ENCODE peak calls at places on chromosome 3, in four cellular contexts. E is left ventricle myocardium inferior, W is HCT116, J is body of pancreas. U is an unnamed sample.
A peak's percentile ranks its signal among the peaks of the same experiment; 100 is the strongest.

GRCh38 chr3:108887137-108887536 is 64.6 kb downstream of the TRAT1 start:
- DNase-seq in E (no peak), W (no peak), J (no peak), U (no peak)

GRCh38 chr3:75254685-75255084 is 409.4 kb upstream of the FRG2C start:
- DNase-seq in J (no peak), W (no peak), E (no peak), U (no peak)

GRCh38 chr3:47824541-47825473 is 21.9 kb downstream of the DHX30 start:
- DNase-seq in W (peak; percentile 47), J (peak; percentile 78), E (peak; percentile 75), U (peak; percentile 84)

GRCh38 chr3:13365390-13366379 is 54.4 kb downstream of the NUP210 start:
- DNase-seq in E (no peak), J (no peak), W (no peak), U (no peak)

GRCh38 chr3:170499562-170500156 is 81.0 kb downstream of the CLDN11 start:
- DNase-seq in E (no peak), J (peak; percentile 14), W (peak; percentile 16), U (no peak)

GRCh38 chr3:64260391-64260790 is 35.1 kb upstream of the PRICKLE2 start:
- DNase-seq in W (no peak), J (no peak), E (no peak), U (no peak)

GRCh38 chr3:156741935-156742334 is 67.5 kb downstream of the TIPARP start:
- DNase-seq in E (no peak), J (no peak), W (no peak), U (no peak)

GRCh38 chr3:138049157-138049919 is 39.4 kb downstream of the CLDN18 start:
- DNase-seq in J (no peak), W (no peak), E (no peak), U (no peak)

GRCh38 chr3:123365450-123366143 is 83.3 kb downstream of the ADCY5 start:
- DNase-seq in E (no peak), J (no peak), W (peak; percentile 33), U (no peak)

GRCh38 chr3:129777806-129778205 is 115.7 kb downstream of the TMCC1 start:
- DNase-seq in W (no peak), J (no peak), E (no peak), U (no peak)

GRCh38 chr3:157999246-157999645 is 107.0 kb downstream of the SHOX2 start:
- DNase-seq in J (no peak), W (no peak), E (no peak), U (no peak)

GRCh38 chr3:196272826-196273225 is 14.7 kb downstream of the PCYT1A start:
- DNase-seq in J (no peak), E (peak; percentile 72), W (no peak), U (no peak)

GRCh38 chr3:20264900-20265567 is 79.0 kb upstream of the SGO1 start:
- DNase-seq in W (no peak), J (no peak), E (no peak), U (no peak)

GRCh38 chr3:112817271-112817670 is 29.4 kb downstream of the CD200R1L start:
- DNase-seq in W (no peak), J (no peak), E (no peak), U (no peak)

GRCh38 chr3:101635954-101636798 is 40.8 kb downstream of the ZBTB11 start:
- DNase-seq in J (peak; percentile 58), E (peak; percentile 49), W (peak; percentile 27), U (peak; percentile 59)

GRCh38 chr3:156659260-156659659 is 15.1 kb upstream of the TIPARP start:
- DNase-seq in E (no peak), W (no peak), J (no peak), U (no peak)

GRCh38 chr3:122208579-122208978 is 25.1 kb downstream of the CASR start:
- DNase-seq in J (no peak), W (no peak), E (no peak), U (no peak)

GRCh38 chr3:107794664-107795443 is 272.1 kb downstream of the BBX start:
- DNase-seq in J (no peak), W (no peak), E (no peak), U (no peak)

GRCh38 chr3:111484666-111485065 is 57.3 kb upstream of the CD96 start:
- DNase-seq in E (no peak), J (no peak), W (peak; percentile 8), U (no peak)

GRCh38 chr3:186790261-186790981 is 7.0 kb downstream of the EIF4A2 start:
- DNase-seq in W (no peak), E (no peak), J (no peak), U (no peak)

GRCh38 chr3:78645628-78646310 is 1122.0 kb downstream of the ROBO1 start:
- DNase-seq in W (peak; percentile 28), E (no peak), J (no peak), U (no peak)

GRCh38 chr3:58260733-58261132 is 23.1 kb downstream of the ABHD6 start:
- DNase-seq in W (no peak), E (no peak), J (no peak), U (no peak)

GRCh38 chr3:197793246-197793645 is 2.2 kb downstream of the LRCH3 start:
- DNase-seq in E (no peak), W (no peak), J (no peak), U (no peak)

GRCh38 chr3:65291448-65292091 is 603.8 kb upstream of the ADAMTS9 start:
- DNase-seq in E (no peak), W (no peak), J (no peak), U (no peak)

GRCh38 chr3:152452318-152452717 is 183.6 kb downstream of the MBNL1 start:
- DNase-seq in E (no peak), J (no peak), W (no peak), U (no peak)

GRCh38 chr3:179967622-179968021 is 69.1 kb downstream of the PEX5L start:
- DNase-seq in E (no peak), J (no peak), W (no peak), U (no peak)

GRCh38 chr3:62587169-62587568 is 213.8 kb upstream of the FEZF2 start:
- DNase-seq in W (no peak), E (no peak), J (no peak), U (no peak)

GRCh38 chr3:104556372-104557078 is 810.2 kb upstream of the ALCAM start:
- DNase-seq in E (no peak), J (no peak), W (no peak), U (no peak)

GRCh38 chr3:146375214-146375613 is 94.1 kb downstream of the PLSCR2 start:
- DNase-seq in E (no peak), J (no peak), W (no peak), U (no peak)

GRCh38 chr3:13650210-13651056 is 101.5 kb downstream of the FBLN2 start:
- DNase-seq in J (peak; percentile 75), W (peak; percentile 59), E (peak; percentile 72), U (peak; percentile 86)

GRCh38 chr3:117045143-117045542 is 335.6 kb downstream of the TUSC7 start:
- DNase-seq in W (no peak), E (no peak), J (no peak), U (no peak)

GRCh38 chr3:53342353-53342752 is 5.0 kb downstream of the DCP1A start:
- DNase-seq in J (peak; percentile 35), W (no peak), E (no peak), U (no peak)

GRCh38 chr3:104206925-104207324 is 1159.8 kb upstream of the ALCAM start:
- DNase-seq in E (no peak), J (no peak), W (no peak), U (no peak)

GRCh38 chr3:54836876-54837275 is 91.0 kb downstream of the LRTM1 start:
- DNase-seq in E (no peak), J (no peak), W (no peak), U (no peak)
- H3K36me3 ChIP-seq in E (no peaks in the 10 kb centered on the region), J (no peaks in the 10 kb centered on the region), W (no peaks in the 10 kb centered on the region), U (no peaks in the 10 kb centered on the region)

GRCh38 chr3:6867269-6867668 is 6.4 kb downstream of the GRM7 start:
- DNase-seq in W (no peak), J (no peak), E (no peak), U (no peak)
- TF ChIP-seq CTCF in W (no peak), J (no peak), E (no peak), U (no peak)

GRCh38 chr3:127787966-127788365 is 34.3 kb downstream of the MGLL start:
- DNase-seq in E (no peak), J (no peak), W (no peak), U (no peak)
- H3K4me1 ChIP-seq in E (peaks cover 99% of the 10 kb centered on the region), J (peaks cover 43% of the 10 kb centered on the region), W (peaks cover 41% of the 10 kb centered on the region), U (peaks cover 64% of the 10 kb centered on the region)

DNA sequence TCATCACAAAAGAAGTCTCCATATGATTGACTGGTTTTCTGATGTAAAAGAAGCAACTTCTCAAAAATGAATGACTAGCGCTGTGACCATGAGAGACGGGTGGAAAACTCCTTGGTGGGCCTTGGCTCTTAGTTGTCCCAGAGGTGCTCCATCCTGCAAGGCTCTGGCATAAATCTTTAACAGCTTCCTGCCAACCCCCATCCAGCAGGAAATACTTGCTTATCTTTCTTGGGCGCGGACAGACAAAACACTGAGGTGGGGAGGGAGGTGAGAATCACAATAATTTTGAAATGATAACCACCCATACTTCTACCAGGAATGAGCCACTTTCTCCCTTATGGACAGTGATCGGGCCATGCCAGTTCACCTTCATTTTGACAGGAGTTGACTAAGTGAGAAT is 128.6 kb downstream of the STT3B start:
- DNase-seq in J (no peak), E (no peak), W (no peak), U (no peak)
- H3K36me3 ChIP-seq in J (no peaks in the 10 kb centered on the region), E (no peaks in the 10 kb centered on the region), W (no peaks in the 10 kb centered on the region), U (no peaks in the 10 kb centered on the region)

U was measured in lower lobe of right lung.